ENCODE peak calls at places on chromosomes 11 and 22, in four cellular contexts. A, G, Q and Y are unnamed samples.

GRCh38 chr11:43583548-43583947 is 97.0 kb upstream of the HSD17B12 start:
- DNase-seq in A (no peak), Q (no peak), G (no peak), Y (no peak)

GRCh38 chr11:36313750-36314500 is 17.8 kb downstream of the PRR5L start:
- DNase-seq in G (no peak), A (no peak), Q (no peak), Y (no peak)

GRCh38 chr11:325796-326591 is 5.3 kb upstream of the IFITM3 start:
- DNase-seq in G (no peak), A (no peak), Q (no peak), Y (no peak)

GRCh38 chr22:16960220-16960883 is 47.7 kb downstream of the GAB4 start:
- DNase-seq in G (no peak), A (no peak), Q (no peak), Y (no peak)

GRCh38 chr11:127023991-127024390 is 23.4 kb upstream of the KIRREL3 start:
- DNase-seq in G (no peak), Q (no peak), A (no peak), Y (no peak)

GRCh38 chr22:26610072-26610958 is 7.5 kb downstream of the CRYBB1 start:
- DNase-seq in G (peak; percentile 95), Q (no peak), A (peak; percentile 86), Y (no peak)

GRCh38 chr11:35163209-35163608 is 24.2 kb downstream of the CD44 start:
- DNase-seq in Q (no peak), G (no peak), A (peak; percentile 39), Y (no peak)

GRCh38 chr11:115159122-115159665 is 345.0 kb downstream of the CADM1 start:
- DNase-seq in G (no peak), Q (no peak), A (no peak), Y (no peak)

GRCh38 chr22:36252754-36253522 is at the start of gene APOL1:
- DNase-seq in G (peak; percentile 89), Q (no peak), A (peak; percentile 46), Y (peak; percentile 69)

GRCh38 chr11:27462543-27462942 is 10.0 kb downstream of the LGR4 start:
- DNase-seq in A (no peak), G (no peak), Q (no peak), Y (peak; percentile 36)

GRCh38 chr11:83724704-83725114 is 438.5 kb upstream of the CCDC90B start:
- DNase-seq in Q (peak; percentile 41), G (no peak), A (peak; percentile 7), Y (no peak)

GRCh38 chr11:45301537-45302246 is 15.6 kb upstream of the SYT13 start:
- DNase-seq in A (no peak), Q (no peak), G (no peak), Y (no peak)

GRCh38 chr11:45021692-45022130 is 71.0 kb upstream of the TP53I11 start:
- DNase-seq in Q (peak; percentile 63), A (peak; percentile 79), G (peak; percentile 65), Y (peak; percentile 41)

GRCh38 chr11:10998674-10999073 is 140.8 kb upstream of the ZBED5 start:
- DNase-seq in A (no peak), Q (no peak), G (no peak), Y (no peak)

GRCh38 chr22:30705710-30706651 is 11.3 kb downstream of the OSBP2 start:
- DNase-seq in Q (peak; percentile 25), G (peak; percentile 73), A (peak; percentile 54), Y (no peak)

GRCh38 chr22:36860017-36860416 is 789 bp upstream of the NCF4 start:
- DNase-seq in G (no peak), A (no peak), Q (no peak), Y (no peak)

GRCh38 chr11:134393638-134394037 is 18.4 kb downstream of the B3GAT1 start:
- DNase-seq in Q (peak; percentile 64), A (no peak), G (no peak), Y (no peak)

GRCh38 chr11:57276169-57276854 is 39.3 kb upstream of the APLNR start:
- DNase-seq in G (no peak), Q (no peak), A (no peak), Y (peak; percentile 74)

GRCh38 chr11:110479445-110480101 is 49.8 kb downstream of the FDX1 start:
- DNase-seq in Q (no peak), A (no peak), G (no peak), Y (no peak)

GRCh38 chr11:71962428-71963038 is 33.7 kb downstream of the RNF121 start:
- DNase-seq in Q (no peak), G (peak; percentile 28), A (peak; percentile 58), Y (peak; percentile 76)

GRCh38 chr11:1199689-1200610 is 22.9 kb upstream of the MUC5B start:
- DNase-seq in A (no peak), G (no peak), Q (no peak), Y (no peak)

GRCh38 chr22:46442217-46442853 is 95.1 kb downstream of the CELSR1 start:
- DNase-seq in Q (no peak), G (no peak), A (no peak), Y (no peak)

GRCh38 chr11:61080526-61080925 is 21.8 kb upstream of the CD5 start:
- DNase-seq in A (no peak), G (no peak), Q (no peak), Y (no peak)

GRCh38 chr11:90737328-90738050 is 514.6 kb upstream of the CHORDC1 start:
- DNase-seq in Q (peak; percentile 11), A (no peak), G (no peak), Y (no peak)

GRCh38 chr11:95767498-95767897 is 22.1 kb downstream of the FAM76B start:
- DNase-seq in Q (no peak), G (no peak), A (peak; percentile 85), Y (no peak)

GRCh38 chr11:48096588-48097525 is 116.5 kb downstream of the PTPRJ start:
- DNase-seq in A (no peak), Q (no peak), G (no peak), Y (no peak)

GRCh38 chr11:32385998-32386397 is 49.3 kb downstream of the WT1 start:
- DNase-seq in Q (peak; percentile 65), G (peak; percentile 27), A (peak; percentile 9), Y (peak; percentile 14)

GRCh38 chr11:7511405-7511804 is 2.4 kb upstream of the PPFIBP2 start:
- DNase-seq in G (peak; percentile 82), A (no peak), Q (no peak), Y (peak; percentile 65)

GRCh38 chr11:132445966-132446365 is 1075.6 kb downstream of the NTM start:
- DNase-seq in Q (no peak), A (no peak), G (no peak), Y (no peak)

GRCh38 chr11:88535916-88536547 is 198.5 kb upstream of the CTSC start:
- DNase-seq in G (no peak), Q (no peak), A (peak; percentile 85), Y (peak; percentile 92)

GRCh38 chr22:49327411-49327810 is 500.3 kb downstream of the BRD1 start:
- DNase-seq in G (no peak), Q (no peak), A (no peak), Y (no peak)

GRCh38 chr11:92784313-92784712 is 185.1 kb upstream of the MTNR1B start:
- DNase-seq in Q (no peak), G (no peak), A (no peak), Y (no peak)

GRCh38 chr11:65423516-65424199 is 1.1 kb downstream of the NEAT1 start:
- DNase-seq in Q (no peak), G (no peak), A (peak; percentile 39), Y (peak; percentile 28)

GRCh38 chr11:134282121-134283045 is 6.2 kb downstream of the GLB1L3 start:
- DNase-seq in G (no peak), Q (no peak), A (no peak), Y (no peak)

GRCh38 chr11:96426356-96427103 is 36.7 kb downstream of the JRKL start:
- DNase-seq in Q (peak; percentile 63), G (peak; percentile 34), A (peak; percentile 79), Y (peak; percentile 62)

GRCh38 chr11:16897460-16898061 is 116.7 kb downstream of the PLEKHA7 start:
- DNase-seq in A (no peak), Q (peak; percentile 94), G (no peak), Y (peak; percentile 51)

GRCh38 chr11:16896716-16897115 is 117.5 kb downstream of the PLEKHA7 start:
- DNase-seq in Q (no peak), G (no peak), A (no peak), Y (no peak)

GRCh38 chr11:16898274-16898985 is 115.8 kb downstream of the PLEKHA7 start:
- DNase-seq in Q (no peak), A (no peak), G (no peak), Y (no peak)

GRCh38 chr11:16893456-16894076 is 120.6 kb downstream of the PLEKHA7 start:
- DNase-seq in Q (peak; percentile 61), G (no peak), A (no peak), Y (no peak)

DNA sequence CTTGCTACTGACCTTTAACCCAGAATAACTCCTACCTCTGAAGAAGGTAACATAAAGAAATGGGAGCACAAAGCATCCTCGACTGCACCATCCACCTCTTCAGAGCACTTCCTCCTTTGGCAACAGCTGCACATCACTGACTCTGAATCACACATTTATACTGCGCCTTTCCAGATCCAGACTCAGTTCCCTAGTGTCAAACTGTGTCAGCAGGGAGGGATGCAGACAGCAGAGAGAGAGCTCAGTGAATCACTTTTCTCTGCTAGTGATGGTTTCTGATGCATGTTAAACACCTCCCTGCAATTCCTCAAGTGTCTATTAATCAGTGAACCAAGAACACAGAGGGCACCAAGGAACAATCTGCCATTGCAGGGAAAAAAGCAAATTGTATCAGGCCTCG is 118.9 kb downstream of the PLEKHA7 start:
- DNase-seq in G (no peak), Q (no peak), A (no peak), Y (no peak)
- H3K9ac ChIP-seq in G (no peak overlapping the region), Q (no peak overlapping the region), A (no peak overlapping the region), Y (no peak overlapping the region)

GRCh38 chr11:70661763-70662501 is 263.6 kb downstream of the CTTN start:
- DNase-seq in G (no peak), A (peak; percentile 30), Q (peak; percentile 72), Y (no peak)
- H3K4me3 ChIP-seq in G (no peak overlapping the region), A (peak overlapping the region; percentile 77), Q (peak overlapping the region; percentile 57), Y (no peak overlapping the region)

DNA sequence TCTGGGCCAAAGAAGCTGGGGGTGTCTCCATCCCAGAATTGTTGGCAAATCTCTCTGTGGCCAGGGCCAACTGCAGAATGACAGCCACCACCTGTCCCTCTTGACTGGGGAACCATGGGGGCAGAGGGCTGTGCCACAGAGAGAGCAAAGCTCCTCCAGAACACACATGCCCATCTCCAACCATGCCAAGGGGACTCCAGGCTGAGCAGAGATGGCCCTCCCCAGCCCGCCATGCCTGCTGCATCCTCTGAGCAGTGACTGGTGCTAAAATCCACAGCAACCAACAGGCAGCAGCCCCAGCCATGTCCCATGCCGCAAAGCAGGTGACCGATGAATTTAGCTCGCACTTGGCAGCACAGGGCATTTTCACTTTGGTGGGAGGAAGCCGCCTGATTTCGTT is 45.0 kb downstream of the LARGE1 start:
- DNase-seq in Q (no peak), G (no peak), A (no peak), Y (no peak)
- H3K9ac ChIP-seq in Q (no peak overlapping the region), G (no peak overlapping the region), A (no peak overlapping the region), Y (no peak overlapping the region)

GRCh38 chr11:122036022-122036421 is 80.0 kb downstream of the BLID start:
- DNase-seq in A (peak; percentile 91), G (no peak), Q (no peak), Y (no peak)
- H3K4me3 ChIP-seq in A (peak overlapping the region; percentile 15), G (no peak overlapping the region), Q (no peak overlapping the region), Y (no peak overlapping the region)

GRCh38 chr11:119108857-119109221 is 1.7 kb downstream of the C2CD2L start:
- DNase-seq in G (no peak), Q (no peak), A (no peak), Y (no peak)

GRCh38 chr11:119109843-119110242 is 2.7 kb downstream of the C2CD2L start:
- DNase-seq in A (no peak), G (no peak), Q (no peak), Y (no peak)

GRCh38 chr11:119107538-119108150 is 500 bp downstream of the C2CD2L start:
- DNase-seq in G (no peak), A (peak; percentile 52), Q (peak; percentile 52), Y (no peak)

GRCh38 chr11:119108151-119108856 is 1.2 kb downstream of the C2CD2L start:
- DNase-seq in G (peak; percentile 72), A (peak; percentile 36), Q (peak; percentile 54), Y (no peak)

GRCh38 chr11:119106564-119107537 is at the start of gene C2CD2L:
- DNase-seq in A (peak; percentile 97), G (peak; percentile 94), Q (peak; percentile 95), Y (peak; percentile 86)
- H3K9ac ChIP-seq in A (peak within 1 kb of the TSS; percentile 91), G (peak within 1 kb of the TSS; percentile 89), Q (peak within 1 kb of the TSS; percentile 38), Y (peak within 1 kb of the TSS; percentile 64)